ENCODE peak calls at places on chromosomes 3 and 15, in nine cellular contexts. V is type B pancreatic cell; I is T-helper 17 cell; D is activated naive CD4-positive, alpha-beta T cell treated with Interleukin-2 at 50 U/mL for 16 hours; K is stimulated activated CD4-positive, alpha-beta T cell treated with anti-CD3 and anti-CD28 coated beads, Interleukin-4, amount 100 ng/mL, for 48 hours; N is GM12891; P is heart left ventricle; F is Right ventricle myocardium superior; Q is stimulated activated CD8-positive, alpha-beta memory T cell treated with anti-CD3 and anti-CD28 coated beads, Interleukin-12 subunit alpha, Interleukin-12 subunit beta, amount 100 ng/mL, for 4 hours. X is an unnamed sample.

GRCh38 chr3:193951859-193952258 is 184.1 kb upstream of the HES1 start:
- DNase-seq in V (no peak), I (no peak), D (no peak), K (no peak), N (no peak), P (no peak), F (no peak), Q (no peak), X (no peak)

GRCh38 chr15:82126346-82126745 is 80.5 kb upstream of the MEX3B start:
- DNase-seq in V (no peak), I (no peak), D (no peak), K (no peak), N (no peak), P (no peak), F (no peak), Q (no peak), X (no peak)

GRCh38 chr3:58164916-58165821 is 45.6 kb downstream of the DNASE1L3 start:
- DNase-seq in V (no peak), I (no peak), D (no peak), K (no peak), N (no peak), P (no peak), F (no peak), Q (no peak), X (no peak)

GRCh38 chr15:58761010-58761388 is 10.1 kb upstream of the MINDY2 start:
- DNase-seq in V (no peak), I (no peak), D (peak), K (no peak), N (no peak), P (no peak), F (no peak), Q (no peak), X (no peak)

GRCh38 chr15:91795281-91795680 is 58.2 kb upstream of the SLCO3A1 start:
- DNase-seq in V (no peak), I (no peak), D (no peak), K (no peak), N (no peak), P (no peak), F (no peak), Q (no peak), X (no peak)

GRCh38 chr3:131381445-131382291 is at the start of gene NUDT16:
- DNase-seq in V (peak), I (peak), D (peak), K (peak), N (peak), P (peak), F (peak), Q (peak), X (peak)

GRCh38 chr3:16315623-16316022 is 50.6 kb downstream of the OXNAD1 start:
- DNase-seq in V (no peak), I (no peak), D (no peak), K (no peak), N (no peak), P (no peak), F (no peak), Q (no peak), X (no peak)

GRCh38 chr3:64456674-64457073 is 231.1 kb downstream of the ADAMTS9 start:
- DNase-seq in V (no peak), I (no peak), D (no peak), K (no peak), N (no peak), P (no peak), F (no peak), Q (no peak), X (no peak)

GRCh38 chr3:17639765-17640164 is 102.7 kb downstream of the TBC1D5 start:
- DNase-seq in V (no peak), I (no peak), D (no peak), K (no peak), N (no peak), P (no peak), F (no peak), Q (no peak), X (no peak)

GRCh38 chr15:68234060-68234459 is 4.5 kb upstream of the CLN6 start:
- DNase-seq in V (no peak), I (no peak), D (no peak), K (no peak), N (no peak), P (no peak), F (no peak), Q (no peak), X (no peak)

GRCh38 chr15:74221399-74222230 is 14.5 kb upstream of the CCDC33 start:
- DNase-seq in V (no peak), I (no peak), D (no peak), K (no peak), N (no peak), P (no peak), F (no peak), Q (no peak), X (no peak)

GRCh38 chr15:41919954-41920538 is 26.2 kb upstream of the SPTBN5 start:
- DNase-seq in V (no peak), I (no peak), D (no peak), K (no peak), N (no peak), P (peak), F (no peak), Q (no peak), X (no peak)

GRCh38 chr3:99683465-99683864 is 45.1 kb downstream of the COL8A1 start:
- DNase-seq in V (no peak), I (no peak), D (no peak), K (no peak), N (no peak), P (no peak), F (no peak), Q (no peak), X (no peak)

GRCh38 chr3:194313642-194314430 is 37.3 kb downstream of the CPN2 start:
- DNase-seq in V (no peak), I (no peak), D (no peak), K (no peak), N (no peak), P (peak), F (peak), Q (no peak), X (no peak)

GRCh38 chr15:55197362-55197705 is 593 bp upstream of the RSL24D1 start:
- DNase-seq in V (no peak), I (no peak), D (no peak), K (no peak), N (no peak), P (no peak), F (no peak), Q (no peak), X (no peak)

GRCh38 chr3:126208618-126209256 is 28.4 kb upstream of the ALDH1L1 start:
- DNase-seq in V (no peak), I (no peak), D (no peak), K (no peak), N (no peak), P (peak), F (peak), Q (no peak), X (no peak)

GRCh38 chr3:167091186-167091585 is 288.9 kb downstream of the ZBBX start:
- DNase-seq in V (no peak), I (no peak), D (no peak), K (no peak), N (no peak), P (no peak), F (no peak), Q (no peak), X (no peak)

GRCh38 chr3:8622873-8623725 is 21.5 kb downstream of the SSUH2 start:
- DNase-seq in V (peak), I (no peak), D (peak), K (peak), N (peak), P (peak), F (peak), Q (no peak), X (peak)

GRCh38 chr3:152444029-152444641 is 175.4 kb downstream of the MBNL1 start:
- DNase-seq in V (no peak), I (no peak), D (no peak), K (no peak), N (no peak), P (no peak), F (no peak), Q (no peak), X (no peak)

GRCh38 chr3:183824761-183825379 is 507 bp downstream of the MAP6D1 start:
- DNase-seq in V (peak), I (no peak), D (peak), K (no peak), N (peak), P (no peak), F (no peak), Q (no peak), X (peak)